ENCODE peak calls at places on chromosomes 2 and 18, in six cellular contexts. R is D341Med; K is stimulated activated naive CD8-positive, alpha-beta T cell treated with anti-CD3 and anti-CD28 coated beads, Interleukin-15, amount 100 ng/mL, for 72 hours; X is AG20443; F is HAP-1; W is HCT116. Z is an unnamed sample.

GRCh38 chr2:104539649-104540048 is 314.3 kb upstream of the POU3F3 start:
- DNase-seq in R (no peak), K (no peak), X (no peak), F (no peak), W (no peak), Z (no peak)

GRCh38 chr2:32436150-32436549 is 79.3 kb downstream of the BIRC6 start:
- DNase-seq in R (no peak), K (no peak), X (no peak), F (no peak), W (no peak), Z (no peak)

GRCh38 chr2:67500541-67500940 is 103.4 kb downstream of the ETAA1 start:
- DNase-seq in R (no peak), K (no peak), X (no peak), F (no peak), W (no peak), Z (no peak)

GRCh38 chr2:180728928-180729559 is 251.4 kb upstream of the UBE2E3 start:
- DNase-seq in R (no peak), K (no peak), X (peak; percentile 45), F (no peak), W (no peak), Z (peak; percentile 82)

GRCh38 chr18:9825571-9826073 is 60.2 kb upstream of the TXNDC2 start:
- DNase-seq in R (no peak), K (no peak), X (peak; percentile 84), F (no peak), W (peak; percentile 83), Z (peak; percentile 80)

GRCh38 chr2:120905824-120906571 is 170.3 kb downstream of the GLI2 start:
- DNase-seq in R (no peak), K (no peak), X (no peak), F (no peak), W (no peak), Z (peak; percentile 55)

GRCh38 chr2:31523871-31524492 is 56.8 kb downstream of the SRD5A2 start:
- DNase-seq in R (peak; percentile 52), K (peak; percentile 47), X (peak; percentile 60), F (peak; percentile 32), W (peak; percentile 48), Z (peak; percentile 72)

GRCh38 chr2:208441951-208442350 is 35.4 kb downstream of the PTH2R start:
- DNase-seq in R (no peak), K (no peak), X (no peak), F (no peak), W (no peak), Z (no peak)

GRCh38 chr2:147416099-147416498 is 428.7 kb upstream of the ACVR2A start:
- DNase-seq in R (no peak), K (no peak), X (no peak), F (no peak), W (no peak), Z (no peak)

GRCh38 chr18:60421356-60422118 is 49.0 kb upstream of the MC4R start:
- DNase-seq in R (no peak), K (no peak), X (peak; percentile 26), F (no peak), W (no peak), Z (no peak)

GRCh38 chr2:197806317-197806633 is 1.9 kb downstream of the PLCL1 start:
- DNase-seq in R (no peak), K (no peak), X (no peak), F (no peak), W (no peak), Z (no peak)

GRCh38 chr2:30871980-30872789 is 64.9 kb upstream of the CAPN13 start:
- DNase-seq in R (no peak), K (no peak), X (no peak), F (no peak), W (no peak), Z (no peak)

GRCh38 chr2:174013310-174013751 is 48.2 kb upstream of the SP3 start:
- DNase-seq in R (no peak), K (no peak), X (peak; percentile 54), F (no peak), W (no peak), Z (peak; percentile 87)

GRCh38 chr18:8996771-8997432 is 105.6 kb upstream of the NDUFV2 start:
- DNase-seq in R (no peak), K (no peak), X (no peak), F (no peak), W (no peak), Z (no peak)

GRCh38 chr2:24594283-24594682 is 103.2 kb downstream of the NCOA1 start:
- DNase-seq in R (no peak), K (no peak), X (no peak), F (peak; percentile 45), W (no peak), Z (no peak)

GRCh38 chr18:5628512-5629255 is 84.9 kb upstream of the EPB41L3 start:
- DNase-seq in R (peak; percentile 79), K (peak; percentile 10), X (peak; percentile 59), F (peak; percentile 3), W (no peak), Z (peak; percentile 87)

GRCh38 chr2:31354837-31355236 is 59.7 kb downstream of the XDH start:
- DNase-seq in R (no peak), K (no peak), X (no peak), F (no peak), W (peak; percentile 21), Z (no peak)

GRCh38 chr2:128611421-128612320 is 293.0 kb upstream of the HS6ST1 start:
- DNase-seq in R (no peak), K (no peak), X (no peak), F (no peak), W (no peak), Z (peak; percentile 73)

GRCh38 chr2:37326866-37327634 is 2.4 kb upstream of the PRKD3 start:
- DNase-seq in R (no peak), K (no peak), X (no peak), F (no peak), W (no peak), Z (peak; percentile 68)

GRCh38 chr2:86260978-86261377 is 61.7 kb downstream of the MRPL35 start:
- DNase-seq in R (no peak), K (no peak), X (no peak), F (no peak), W (no peak), Z (no peak)

GRCh38 chr18:10544093-10544748 is 18.4 kb downstream of the NAPG start:
- DNase-seq in R (no peak), K (no peak), X (no peak), F (no peak), W (no peak), Z (no peak)

GRCh38 chr2:232211743-232212686 is 166.5 kb upstream of the ALPP start:
- DNase-seq in R (no peak), K (no peak), X (no peak), F (no peak), W (no peak), Z (no peak)

GRCh38 chr2:44273596-44273995 is 1.7 kb upstream of the SLC3A1 start:
- DNase-seq in R (no peak), K (no peak), X (no peak), F (no peak), W (no peak), Z (no peak)

GRCh38 chr2:226915846-226916360 is 80.0 kb downstream of the RHBDD1 start:
- DNase-seq in R (no peak), K (no peak), X (peak; percentile 51), F (no peak), W (no peak), Z (no peak)

GRCh38 chr2:79178073-79178720 is 18.6 kb upstream of the REG3A start:
- DNase-seq in R (no peak), K (no peak), X (no peak), F (no peak), W (no peak), Z (no peak)

GRCh38 chr2:231687961-231688360 is 20.4 kb upstream of the PTMA start:
- DNase-seq in R (no peak), K (no peak), X (no peak), F (no peak), W (no peak), Z (no peak)

GRCh38 chr2:217438821-217439220 is 564.0 kb downstream of the TNS1 start:
- DNase-seq in R (no peak), K (no peak), X (no peak), F (no peak), W (no peak), Z (no peak)

GRCh38 chr2:61328707-61329251 is 142.1 kb downstream of the USP34 start:
- DNase-seq in R (no peak), K (no peak), X (no peak), F (no peak), W (peak; percentile 12), Z (no peak)

GRCh38 chr2:96524482-96525210 is 11.9 kb upstream of the ARID5A start:
- DNase-seq in R (no peak), K (no peak), X (no peak), F (no peak), W (no peak), Z (no peak)

GRCh38 chr2:239467956-239468490 is 67.2 kb upstream of the HDAC4 start:
- DNase-seq in R (no peak), K (no peak), X (no peak), F (no peak), W (no peak), Z (peak; percentile 44)

Z was measured in osteoblast.